ENCODE peak calls at places on chromosomes 4 and X, in seven cellular contexts. One of them, this sample, is unnamed.

GRCh38 chrX:7202206-7202605 is 54.3 kb upstream of the PUDP start:
- DNase-seq in ascending aorta: no peak
- DNase-seq in activated T-cell treated with anti-CD3 and anti-CD28 coated beads, Interleukin-2, amount 50 U/mL, for 72 hours: no peak
- DNase-seq in activated effector memory CD4-positive, alpha-beta T cell treated with Interleukin-2 at 50 U/mL for 16 hours: no peak
- DNase-seq in tibial nerve: no peak
- DNase-seq in tibial artery: no peak
- DNase-seq in kidney: no peak
- DNase-seq in this sample: no peak

GRCh38 chr4:2341261-2341841 is 77.1 kb downstream of the ZFYVE28 start:
- DNase-seq in ascending aorta: no peak
- DNase-seq in tibial artery: no peak
- DNase-seq in activated effector memory CD4-positive, alpha-beta T cell treated with Interleukin-2 at 50 U/mL for 16 hours: no peak
- DNase-seq in activated T-cell treated with anti-CD3 and anti-CD28 coated beads, Interleukin-2, amount 50 U/mL, for 72 hours: no peak
- DNase-seq in tibial nerve: no peak
- DNase-seq in kidney: peak; percentile 65
- DNase-seq in this sample: no peak

GRCh38 chr4:24690436-24690835 is 104.9 kb upstream of the SOD3 start:
- DNase-seq in tibial nerve: no peak
- DNase-seq in ascending aorta: no peak
- DNase-seq in activated effector memory CD4-positive, alpha-beta T cell treated with Interleukin-2 at 50 U/mL for 16 hours: no peak
- DNase-seq in tibial artery: no peak
- DNase-seq in kidney: no peak
- DNase-seq in activated T-cell treated with anti-CD3 and anti-CD28 coated beads, Interleukin-2, amount 50 U/mL, for 72 hours: no peak
- DNase-seq in this sample: no peak

GRCh38 chrX:100636321-100636991 is at the start of gene TSPAN6:
- DNase-seq in tibial nerve: peak; percentile 65
- DNase-seq in tibial artery: peak; percentile 60
- DNase-seq in ascending aorta: no peak
- DNase-seq in kidney: peak; percentile 83
- DNase-seq in activated T-cell treated with anti-CD3 and anti-CD28 coated beads, Interleukin-2, amount 50 U/mL, for 72 hours: peak; percentile 66
- DNase-seq in activated effector memory CD4-positive, alpha-beta T cell treated with Interleukin-2 at 50 U/mL for 16 hours: peak; percentile 59
- DNase-seq in this sample: peak; percentile 74

GRCh38 chr4:180636696-180637095 is 1606.5 kb upstream of the TENM3 start:
- DNase-seq in activated effector memory CD4-positive, alpha-beta T cell treated with Interleukin-2 at 50 U/mL for 16 hours: no peak
- DNase-seq in tibial artery: no peak
- DNase-seq in tibial nerve: no peak
- DNase-seq in ascending aorta: no peak
- DNase-seq in activated T-cell treated with anti-CD3 and anti-CD28 coated beads, Interleukin-2, amount 50 U/mL, for 72 hours: no peak
- DNase-seq in kidney: no peak
- DNase-seq in this sample: no peak

GRCh38 chrX:4263005-4263404 is 549.6 kb upstream of the PRKX start:
- DNase-seq in activated effector memory CD4-positive, alpha-beta T cell treated with Interleukin-2 at 50 U/mL for 16 hours: no peak
- DNase-seq in tibial artery: no peak
- DNase-seq in activated T-cell treated with anti-CD3 and anti-CD28 coated beads, Interleukin-2, amount 50 U/mL, for 72 hours: no peak
- DNase-seq in kidney: no peak
- DNase-seq in tibial nerve: no peak
- DNase-seq in ascending aorta: no peak
- DNase-seq in this sample: peak; percentile 3

GRCh38 chr4:95838192-95838591 is 1.7 kb upstream of the PDHA2 start:
- DNase-seq in activated T-cell treated with anti-CD3 and anti-CD28 coated beads, Interleukin-2, amount 50 U/mL, for 72 hours: no peak
- DNase-seq in tibial artery: no peak
- DNase-seq in ascending aorta: no peak
- DNase-seq in tibial nerve: no peak
- DNase-seq in activated effector memory CD4-positive, alpha-beta T cell treated with Interleukin-2 at 50 U/mL for 16 hours: no peak
- DNase-seq in kidney: no peak
- DNase-seq in this sample: no peak

GRCh38 chr4:87469390-87469789 is 47.0 kb downstream of the NUDT9 start:
- DNase-seq in kidney: no peak
- DNase-seq in activated T-cell treated with anti-CD3 and anti-CD28 coated beads, Interleukin-2, amount 50 U/mL, for 72 hours: peak; percentile 10
- DNase-seq in ascending aorta: no peak
- DNase-seq in activated effector memory CD4-positive, alpha-beta T cell treated with Interleukin-2 at 50 U/mL for 16 hours: no peak
- DNase-seq in tibial artery: no peak
- DNase-seq in tibial nerve: no peak
- DNase-seq in this sample: no peak

GRCh38 chrX:111634823-111635410 is 46.1 kb upstream of the ALG13 start:
- DNase-seq in kidney: no peak
- DNase-seq in tibial artery: no peak
- DNase-seq in activated effector memory CD4-positive, alpha-beta T cell treated with Interleukin-2 at 50 U/mL for 16 hours: no peak
- DNase-seq in tibial nerve: no peak
- DNase-seq in ascending aorta: no peak
- DNase-seq in activated T-cell treated with anti-CD3 and anti-CD28 coated beads, Interleukin-2, amount 50 U/mL, for 72 hours: no peak
- DNase-seq in this sample: no peak

GRCh38 chr4:121939690-121940089 is 12.2 kb downstream of the TRPC3 start:
- DNase-seq in activated effector memory CD4-positive, alpha-beta T cell treated with Interleukin-2 at 50 U/mL for 16 hours: no peak
- DNase-seq in tibial artery: no peak
- DNase-seq in kidney: no peak
- DNase-seq in tibial nerve: no peak
- DNase-seq in activated T-cell treated with anti-CD3 and anti-CD28 coated beads, Interleukin-2, amount 50 U/mL, for 72 hours: no peak
- DNase-seq in ascending aorta: no peak
- DNase-seq in this sample: no peak

GRCh38 chr4:61762722-61763627 is 562.8 kb downstream of the ADGRL3 start:
- DNase-seq in activated effector memory CD4-positive, alpha-beta T cell treated with Interleukin-2 at 50 U/mL for 16 hours: no peak
- DNase-seq in ascending aorta: no peak
- DNase-seq in kidney: no peak
- DNase-seq in activated T-cell treated with anti-CD3 and anti-CD28 coated beads, Interleukin-2, amount 50 U/mL, for 72 hours: no peak
- DNase-seq in tibial nerve: no peak
- DNase-seq in tibial artery: no peak
- DNase-seq in this sample: no peak

GRCh38 chr4:154416183-154416543 is 75.4 kb downstream of the DCHS2 start:
- DNase-seq in activated T-cell treated with anti-CD3 and anti-CD28 coated beads, Interleukin-2, amount 50 U/mL, for 72 hours: no peak
- DNase-seq in ascending aorta: no peak
- DNase-seq in tibial nerve: no peak
- DNase-seq in activated effector memory CD4-positive, alpha-beta T cell treated with Interleukin-2 at 50 U/mL for 16 hours: no peak
- DNase-seq in kidney: no peak
- DNase-seq in tibial artery: no peak
- DNase-seq in this sample: no peak

GRCh38 chrX:103098488-103098887 is 5.5 kb upstream of the NXF3 start:
- DNase-seq in tibial nerve: no peak
- DNase-seq in tibial artery: no peak
- DNase-seq in kidney: no peak
- DNase-seq in ascending aorta: no peak
- DNase-seq in activated effector memory CD4-positive, alpha-beta T cell treated with Interleukin-2 at 50 U/mL for 16 hours: no peak
- DNase-seq in activated T-cell treated with anti-CD3 and anti-CD28 coated beads, Interleukin-2, amount 50 U/mL, for 72 hours: no peak
- DNase-seq in this sample: no peak

GRCh38 chr4:80235451-80235850 is 31.0 kb upstream of the FGF5 start:
- DNase-seq in activated T-cell treated with anti-CD3 and anti-CD28 coated beads, Interleukin-2, amount 50 U/mL, for 72 hours: no peak
- DNase-seq in tibial artery: no peak
- DNase-seq in kidney: no peak
- DNase-seq in activated effector memory CD4-positive, alpha-beta T cell treated with Interleukin-2 at 50 U/mL for 16 hours: no peak
- DNase-seq in ascending aorta: no peak
- DNase-seq in tibial nerve: no peak
- DNase-seq in this sample: no peak

GRCh38 chr4:119748853-119749252 is 120.2 kb upstream of the PDE5A start:
- DNase-seq in activated T-cell treated with anti-CD3 and anti-CD28 coated beads, Interleukin-2, amount 50 U/mL, for 72 hours: no peak
- DNase-seq in kidney: no peak
- DNase-seq in tibial artery: no peak
- DNase-seq in ascending aorta: no peak
- DNase-seq in activated effector memory CD4-positive, alpha-beta T cell treated with Interleukin-2 at 50 U/mL for 16 hours: no peak
- DNase-seq in tibial nerve: no peak
- DNase-seq in this sample: no peak

GRCh38 chrX:82589410-82589809 is 918.7 kb upstream of the POU3F4 start:
- DNase-seq in tibial nerve: no peak
- DNase-seq in kidney: no peak
- DNase-seq in activated T-cell treated with anti-CD3 and anti-CD28 coated beads, Interleukin-2, amount 50 U/mL, for 72 hours: no peak
- DNase-seq in ascending aorta: no peak
- DNase-seq in activated effector memory CD4-positive, alpha-beta T cell treated with Interleukin-2 at 50 U/mL for 16 hours: no peak
- DNase-seq in tibial artery: no peak
- DNase-seq in this sample: no peak

GRCh38 chr4:39729557-39729956 is 31.6 kb downstream of the UBE2K start:
- DNase-seq in tibial nerve: no peak
- DNase-seq in tibial artery: no peak
- DNase-seq in activated T-cell treated with anti-CD3 and anti-CD28 coated beads, Interleukin-2, amount 50 U/mL, for 72 hours: no peak
- DNase-seq in kidney: no peak
- DNase-seq in activated effector memory CD4-positive, alpha-beta T cell treated with Interleukin-2 at 50 U/mL for 16 hours: no peak
- DNase-seq in ascending aorta: no peak
- DNase-seq in this sample: no peak

GRCh38 chrX:41661366-41662095 is 27.2 kb upstream of the GPR34 start:
- DNase-seq in kidney: no peak
- DNase-seq in tibial nerve: no peak
- DNase-seq in ascending aorta: no peak
- DNase-seq in activated T-cell treated with anti-CD3 and anti-CD28 coated beads, Interleukin-2, amount 50 U/mL, for 72 hours: no peak
- DNase-seq in tibial artery: no peak
- DNase-seq in activated effector memory CD4-positive, alpha-beta T cell treated with Interleukin-2 at 50 U/mL for 16 hours: no peak
- DNase-seq in this sample: no peak